ENCODE peak calls at places on chromosomes 12 and 14, in seven cellular contexts. G, F, U, H, O, D and C are unnamed samples.

GRCh38 chr12:46977976-46978375 is 101.4 kb upstream of the PCED1B start:
- DNase-seq in H (no peak), U (no peak), F (no peak), D (no peak), O (no peak), G (no peak), C (no peak)

GRCh38 chr12:13222076-13222475 is 25.6 kb downstream of the EMP1 start:
- DNase-seq in D (no peak), F (no peak), O (no peak), H (no peak), U (no peak), G (no peak), C (no peak)

GRCh38 chr12:113221997-113222729 is 899 bp downstream of the TPCN1 start:
- DNase-seq in D (no peak), G (no peak), U (no peak), O (no peak), F (no peak), H (no peak), C (no peak)

GRCh38 chr12:67716817-67717216 is 68.3 kb downstream of the DYRK2 start:
- DNase-seq in F (no peak), G (no peak), D (no peak), H (peak), O (no peak), U (no peak), C (peak)

GRCh38 chr14:100994082-100994481 is 90.6 kb upstream of the RTL1 start:
- DNase-seq in G (peak), D (no peak), F (no peak), U (no peak), H (no peak), O (no peak), C (no peak)

GRCh38 chr12:60522684-60523083 is 926.9 kb downstream of the SLC16A7 start:
- DNase-seq in G (no peak), F (no peak), H (no peak), O (no peak), U (no peak), D (no peak), C (no peak)

GRCh38 chr12:10196210-10196609 is 16.5 kb upstream of the GABARAPL1 start:
- DNase-seq in H (no peak), O (no peak), F (no peak), U (no peak), G (no peak), D (peak), C (no peak)

GRCh38 chr14:32087173-32087861 is 10.2 kb downstream of the ARHGAP5 start:
- DNase-seq in O (no peak), F (no peak), D (no peak), U (no peak), G (peak), H (peak), C (no peak)

GRCh38 chr12:29741342-29742241 is 42.1 kb downstream of the TMTC1 start:
- DNase-seq in F (no peak), G (no peak), H (no peak), D (no peak), O (no peak), U (no peak), C (no peak)

GRCh38 chr14:60276347-60276746 is 27.3 kb downstream of the PPM1A start:
- DNase-seq in H (no peak), G (no peak), D (no peak), U (no peak), O (no peak), F (no peak), C (no peak)

GRCh38 chr14:57254884-57255283 is 13.8 kb downstream of the EXOC5 start:
- DNase-seq in D (no peak), F (no peak), O (no peak), U (no peak), H (no peak), G (no peak), C (no peak)

GRCh38 chr14:102226356-102227125 is 78.4 kb downstream of the MOK start:
- DNase-seq in D (no peak), F (no peak), G (no peak), O (peak), U (no peak), H (no peak), C (no peak)

GRCh38 chr14:88614218-88614907 is 51.5 kb downstream of the ZC3H14 start:
- DNase-seq in F (no peak), U (no peak), O (no peak), D (no peak), H (no peak), G (no peak), C (no peak)

GRCh38 chr14:104773505-104774452 is 20.8 kb downstream of the SIVA1 start:
- DNase-seq in U (no peak), D (no peak), F (no peak), O (peak), H (no peak), G (no peak), C (no peak)

GRCh38 chr14:104323551-104324175 is 185.3 kb downstream of the KIF26A start:
- DNase-seq in F (no peak), H (no peak), D (no peak), G (no peak), O (no peak), U (no peak), C (no peak)

GRCh38 chr12:88691811-88692210 is 111.5 kb upstream of the KITLG start:
- DNase-seq in F (no peak), O (no peak), U (no peak), G (no peak), H (no peak), D (no peak), C (no peak)

GRCh38 chr14:51652168-51653095 is 722 bp downstream of the FRMD6 start:
- DNase-seq in O (peak), D (no peak), U (peak), H (no peak), G (no peak), F (no peak), C (no peak)

GRCh38 chr12:7966558-7966957 is 30.6 kb upstream of the SLC2A3 start:
- DNase-seq in O (no peak), U (no peak), F (no peak), D (no peak), G (no peak), H (no peak), C (no peak)

GRCh38 chr14:33556382-33557121 is 394.3 kb downstream of the EGLN3 start:
- DNase-seq in G (no peak), D (no peak), H (no peak), F (no peak), U (no peak), O (no peak), C (no peak)

GRCh38 chr14:60331201-60332045 is 82.4 kb downstream of the PPM1A start:
- DNase-seq in G (peak), O (peak), U (peak), F (peak), H (peak), D (peak), C (peak)

GRCh38 chr12:30882706-30883105 is 43.8 kb upstream of the TSPAN11 start:
- DNase-seq in F (no peak), O (no peak), D (no peak), H (no peak), G (no peak), U (no peak), C (no peak)

GRCh38 chr14:100246809-100247428 is 8.0 kb downstream of the YY1 start:
- DNase-seq in G (peak), F (no peak), D (no peak), O (peak), H (peak), U (peak), C (peak)

GRCh38 chr12:93302331-93303229 is 75.1 kb upstream of the NUDT4 start:
- DNase-seq in H (no peak), O (no peak), D (no peak), G (no peak), F (no peak), U (peak), C (no peak)

GRCh38 chr14:63642229-63642611 is 549 bp upstream of the WDR89 start:
- DNase-seq in G (peak), U (peak), D (peak), H (peak), F (peak), O (peak), C (peak)

GRCh38 chr14:51006781-51007211 is 62.5 kb upstream of the PYGL start:
- DNase-seq in G (no peak), D (no peak), O (peak), H (no peak), U (no peak), F (no peak), C (no peak)

GRCh38 chr12:55705802-55706402 is 1.8 kb downstream of the ITGA7 start:
- DNase-seq in H (no peak), D (no peak), G (no peak), O (no peak), U (peak), F (no peak), C (no peak)

GRCh38 chr12:25420116-25420515 is 133.0 kb downstream of the LMNTD1 start:
- DNase-seq in D (no peak), G (no peak), F (no peak), H (no peak), O (no peak), U (no peak), C (no peak)

GRCh38 chr12:98053202-98053601 is 462.2 kb upstream of the TMPO start:
- DNase-seq in H (no peak), G (no peak), U (no peak), O (no peak), F (no peak), D (no peak), C (no peak)

GRCh38 chr12:5905757-5906156 is 39.3 kb downstream of the ANO2 start:
- DNase-seq in D (no peak), F (no peak), H (no peak), G (no peak), O (no peak), U (no peak), C (no peak)

GRCh38 chr12:11727133-11727664 is 77.7 kb downstream of the ETV6 start:
- DNase-seq in H (peak), D (peak), O (no peak), G (no peak), F (no peak), U (no peak), C (no peak)

GRCh38 chr14:100376751-100377171 is 53.6 kb downstream of the SLC25A47 start:
- DNase-seq in H (peak), G (no peak), O (no peak), U (no peak), D (no peak), F (no peak), C (peak)

GRCh38 chr14:104730504-104730903 is 6.5 kb downstream of the ADSS1 start:
- DNase-seq in F (no peak), O (no peak), U (peak), G (no peak), D (no peak), H (no peak), C (no peak)

GRCh38 chr14:100528962-100529560 is 58.2 kb downstream of the BEGAIN start:
- DNase-seq in H (no peak), U (no peak), G (no peak), D (no peak), O (peak), F (no peak), C (no peak)

GRCh38 chr12:56014205-56014604 is 6.6 kb upstream of the IKZF4 start:
- DNase-seq in O (no peak), H (no peak), U (no peak), G (no peak), F (no peak), D (no peak), C (peak)

GRCh38 chr12:31235868-31236395 is 90.0 kb downstream of the SINHCAF start:
- DNase-seq in F (no peak), D (no peak), H (no peak), G (no peak), U (no peak), O (no peak), C (no peak)

GRCh38 chr14:57987596-57988300 is 121.9 kb upstream of the SLC35F4 start:
- DNase-seq in O (no peak), G (no peak), D (no peak), U (no peak), H (no peak), F (no peak), C (peak)

GRCh38 chr12:72346331-72346944 is 74.3 kb downstream of the TRHDE start:
- DNase-seq in G (peak), H (peak), F (peak), O (peak), U (peak), D (peak), C (peak)

GRCh38 chr12:85405781-85406522 is 125.9 kb downstream of the ALX1 start:
- DNase-seq in H (no peak), F (no peak), U (no peak), O (no peak), G (no peak), D (no peak), C (no peak)

GRCh38 chr12:52209321-52209720 is 17.5 kb upstream of the KRT80 start:
- DNase-seq in U (no peak), H (no peak), G (no peak), F (no peak), D (no peak), O (no peak), C (no peak)
- TF ChIP-seq JUND in U (no peak), H (no peak), G (no peak), F (no peak), D (no peak), O (no peak), C (no peak)

GRCh38 chr14:86035882-86036281 is 505.9 kb downstream of the FLRT2 start:
- DNase-seq in F (no peak), G (no peak), H (peak), D (no peak), O (peak), U (peak), C (no peak)

DNA sequence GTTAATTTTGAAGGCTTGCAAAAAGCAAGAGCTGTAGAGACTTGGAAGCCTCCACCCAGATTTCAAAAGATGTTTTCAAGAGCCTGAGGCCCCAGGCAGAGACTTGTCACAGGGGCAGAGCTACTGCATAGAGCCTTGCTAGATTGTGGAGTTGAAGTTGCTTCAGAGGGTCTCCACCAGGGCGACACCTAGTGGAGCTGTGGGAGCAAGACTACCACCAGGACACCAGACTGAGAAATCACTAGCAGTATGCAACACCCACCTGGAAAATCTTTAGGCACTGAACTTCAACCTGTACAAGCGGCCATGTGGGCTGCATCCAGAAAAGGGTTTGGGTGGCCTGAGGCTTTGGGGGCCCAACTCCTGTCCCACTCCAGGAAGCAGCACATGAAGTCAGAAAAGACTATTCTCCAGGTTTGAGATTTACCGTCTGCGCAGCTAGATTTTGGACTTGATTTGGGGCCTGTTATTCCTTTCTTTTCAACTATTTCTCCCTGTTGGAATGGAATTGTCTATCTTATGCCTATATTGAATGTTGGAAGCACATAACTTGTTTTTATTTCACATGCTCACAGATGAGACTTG is 508.5 kb downstream of the FLRT2 start:
- DNase-seq in G (no peak), D (no peak), H (peak), U (peak), O (peak), F (peak), C (peak)
- TF ChIP-seq JUND in G (no peak), D (no peak), H (no peak), U (no peak), O (no peak), F (no peak), C (no peak)

DNA sequence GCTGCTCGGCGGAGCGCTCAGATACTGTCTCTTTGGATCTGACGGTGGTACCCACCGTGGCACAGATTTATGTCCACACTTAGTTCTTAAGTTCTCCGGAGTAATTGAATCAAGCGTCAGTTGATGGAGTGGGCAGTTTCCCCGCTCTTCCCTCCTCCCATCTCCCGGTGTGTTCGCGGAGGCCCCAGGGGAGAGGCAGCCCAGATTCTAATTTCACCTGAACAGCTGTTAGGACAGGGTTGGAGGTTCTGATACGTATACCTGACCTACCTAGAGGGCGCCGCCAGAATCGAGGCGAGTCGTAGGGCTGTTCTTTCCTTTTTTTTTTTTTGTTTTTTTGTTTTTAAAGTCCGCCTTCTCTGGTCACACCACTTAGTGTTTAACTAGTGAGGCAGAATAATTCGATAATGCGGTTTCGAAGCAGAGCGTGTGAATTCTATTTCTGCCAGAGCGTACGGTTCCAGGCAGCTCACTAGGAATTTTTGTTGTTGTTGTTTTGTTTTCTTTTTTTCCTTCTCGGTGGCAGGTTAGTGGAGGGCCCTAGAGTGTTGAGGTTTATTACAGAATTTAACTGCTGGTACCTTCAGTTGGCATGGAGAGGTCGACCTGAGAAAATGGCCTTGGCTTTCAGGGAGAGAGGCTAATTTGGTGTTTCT is 22.3 kb upstream of the GNS start:
- DNase-seq in U (no peak), G (no peak), F (no peak), D (no peak), H (no peak), O (peak), C (peak)
- TF ChIP-seq JUND in U (no peak), G (no peak), F (no peak), D (no peak), H (no peak), O (no peak), C (no peak)

GRCh38 chr14:96584199-96584906 is 82.2 kb downstream of the PAPOLA start:
- DNase-seq in H (peak), D (no peak), F (peak), G (peak), O (peak), U (peak), C (peak)
- TF ChIP-seq JUND in H (no peak), D (no peak), F (no peak), G (no peak), O (no peak), U (no peak), C (no peak)

GRCh38 chr14:45198551-45198950 is 54.5 kb downstream of the MIS18BP1 start:
- DNase-seq in H (no peak), U (no peak), G (no peak), D (no peak), F (no peak), O (no peak), C (no peak)

GRCh38 chr14:45201908-45202307 is 51.1 kb downstream of the MIS18BP1 start:
- DNase-seq in G (no peak), D (no peak), U (no peak), H (peak), O (peak), F (no peak), C (no peak)

GRCh38 chr14:45194964-45195363 is 58.0 kb downstream of the MIS18BP1 start:
- DNase-seq in U (no peak), O (no peak), H (no peak), G (no peak), D (no peak), F (no peak), C (no peak)

GRCh38 chr14:45204241-45204640 is 48.8 kb downstream of the MIS18BP1 start:
- DNase-seq in F (no peak), H (no peak), O (no peak), D (no peak), U (no peak), G (no peak), C (no peak)

DNA sequence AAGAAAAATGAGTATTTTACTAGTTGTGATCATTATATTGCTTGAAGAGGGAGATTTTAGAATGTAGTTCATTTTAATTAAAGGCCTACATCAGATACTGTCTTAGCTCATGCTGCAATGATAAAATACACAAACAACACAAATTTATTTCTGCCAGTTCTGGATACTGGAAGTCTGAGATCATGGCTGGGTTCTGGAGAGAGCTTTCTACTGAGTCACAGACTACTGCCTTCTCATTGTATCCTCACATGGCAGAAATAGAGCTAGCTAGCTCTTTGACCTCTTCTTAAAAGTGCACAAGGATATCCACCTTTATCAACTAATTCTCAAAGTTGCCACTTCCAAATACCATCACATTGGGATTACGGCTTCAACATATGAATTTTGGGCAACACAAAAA is 53.8 kb downstream of the MIS18BP1 start:
- DNase-seq in U (no peak), O (no peak), D (no peak), F (no peak), H (no peak), G (no peak), C (no peak)
- TF ChIP-seq JUND in U (no peak), O (no peak), D (no peak), F (no peak), H (no peak), G (no peak), C (no peak)